ENCODE peak calls at places on chromosomes 3 and 15, in ten cellular contexts. L is stimulated activated CD4-positive, alpha-beta T cell treated with anti-CD3 and anti-CD28 coated beads, Interleukin-15, amount 100 ng/mL, for 24 hours; Z is cardiac muscle cell; G is SJSA1; Q is ELR; J is head of caudate nucleus; S is SK-N-SH; E is spleen; D is H54; I is foreskin fibroblast. K is an unnamed sample.

GRCh38 chr3:73207946-73208345 is 146.5 kb downstream of the EBLN2 start:
- DNase-seq in L (no peak), Z (no peak), G (no peak), Q (no peak), J (no peak), S (no peak), E (no peak), D (no peak), I (no peak), K (no peak)

GRCh38 chr3:105809204-105809893 is 59.5 kb downstream of the CBLB start:
- DNase-seq in L (no peak), Z (no peak), G (no peak), Q (no peak), J (no peak), S (no peak), E (no peak), D (no peak), I (no peak), K (no peak)

GRCh38 chr15:80563372-80563997 is 131.6 kb upstream of the ABHD17C start:
- DNase-seq in L (no peak), Z (no peak), G (no peak), Q (no peak), J (peak), S (no peak), E (no peak), D (no peak), I (no peak), K (no peak)

GRCh38 chr3:129505341-129505740 is 23.1 kb upstream of the RHO start:
- DNase-seq in L (no peak), Z (no peak), G (no peak), Q (no peak), J (no peak), S (no peak), E (peak), D (no peak), I (no peak), K (no peak)

GRCh38 chr15:74543583-74543982 is 2.6 kb downstream of the ARID3B start:
- DNase-seq in L (peak), Z (no peak), G (no peak), Q (peak), J (no peak), S (no peak), E (no peak), D (no peak), I (no peak), K (no peak)

GRCh38 chr3:13574083-13574797 is 25.3 kb downstream of the FBLN2 start:
- DNase-seq in L (no peak), Z (no peak), G (no peak), Q (no peak), J (no peak), S (peak), E (no peak), D (no peak), I (peak), K (no peak)

GRCh38 chr15:68191555-68191954 is 13.6 kb downstream of the CALML4 start:
- DNase-seq in L (no peak), Z (no peak), G (no peak), Q (no peak), J (no peak), S (no peak), E (no peak), D (no peak), I (no peak), K (no peak)

GRCh38 chr3:154132777-154133375 is 11.7 kb downstream of the ARHGEF26 start:
- DNase-seq in L (no peak), Z (peak), G (no peak), Q (no peak), J (no peak), S (no peak), E (no peak), D (no peak), I (no peak), K (peak)

GRCh38 chr3:59191651-59192050 is 141.8 kb upstream of the CFAP20DC start:
- DNase-seq in L (no peak), Z (no peak), G (no peak), Q (no peak), J (no peak), S (no peak), E (no peak), D (no peak), I (no peak), K (peak)

GRCh38 chr15:66941231-66941711 is 124.1 kb upstream of the SMAD3 start:
- DNase-seq in L (no peak), Z (no peak), G (no peak), Q (no peak), J (no peak), S (no peak), E (no peak), D (no peak), I (no peak), K (no peak)

GRCh38 chr3:67653425-67654098 is 850 bp downstream of the SUCLG2 start:
- DNase-seq in L (no peak), Z (no peak), G (no peak), Q (peak), J (no peak), S (no peak), E (no peak), D (no peak), I (peak), K (no peak)